ENCODE peak calls at places on chromosomes 2 and 18, in five cellular contexts. F, P, R, E and T are unnamed samples.
A peak's percentile ranks its signal among the peaks of the same experiment; 100 is the strongest.

GRCh38 chr2:164542584-164543021 is 78.7 kb downstream of the GRB14 start:
- DNase-seq in P (peak; percentile 15), E (no peak), F (no peak), R (no peak), T (peak; percentile 70)

GRCh38 chr2:216195565-216195978 is 86.4 kb downstream of the XRCC5 start:
- DNase-seq in P (peak; percentile 94), R (no peak), F (no peak), E (no peak), T (peak; percentile 70)

GRCh38 chr2:32064021-32064678 is 794 bp downstream of the SPAST start:
- DNase-seq in F (no peak), E (no peak), P (no peak), R (no peak), T (peak; percentile 35)

GRCh38 chr2:235642446-235643107 is 148.7 kb downstream of the AGAP1 start:
- DNase-seq in F (no peak), E (no peak), R (no peak), P (peak; percentile 82), T (peak; percentile 22)

GRCh38 chr2:64391459-64391858 is 62.5 kb upstream of the LGALSL start:
- DNase-seq in E (no peak), F (no peak), R (no peak), P (no peak), T (no peak)

GRCh38 chr2:121362776-121363175 is 77.8 kb upstream of the TFCP2L1 start:
- DNase-seq in R (no peak), P (no peak), E (no peak), F (no peak), T (no peak)

GRCh38 chr2:172813314-172813888 is 77.8 kb downstream of the RAPGEF4 start:
- DNase-seq in E (no peak), R (no peak), F (no peak), P (peak; percentile 50), T (peak; percentile 60)

GRCh38 chr2:76640905-76641304 is 881.3 kb downstream of the LRRTM4 start:
- DNase-seq in P (no peak), R (no peak), E (no peak), F (no peak), T (no peak)

GRCh38 chr2:124325667-124326425 is 300.8 kb downstream of the CNTNAP5 start:
- DNase-seq in F (no peak), R (no peak), P (no peak), E (no peak), T (no peak)

GRCh38 chr2:232951891-232952290 is 61.2 kb downstream of the NGEF start:
- DNase-seq in P (no peak), R (no peak), E (no peak), F (no peak), T (no peak)

GRCh38 chr2:56287508-56287907 is 103.7 kb downstream of the CCDC85A start:
- DNase-seq in R (no peak), E (no peak), F (no peak), P (no peak), T (peak; percentile 24)

GRCh38 chr18:13868501-13869271 is 44.7 kb downstream of the MC5R start:
- DNase-seq in P (no peak), R (peak; percentile 6), F (peak; percentile 43), E (no peak), T (no peak)

GRCh38 chr18:76875390-76876330 is 53.3 kb downstream of the ZNF236 start:
- DNase-seq in E (peak; percentile 25), P (peak; percentile 43), R (peak; percentile 56), F (peak; percentile 73), T (peak; percentile 45)

GRCh38 chr2:196182439-196183171 is 11.2 kb upstream of the STK17B start:
- DNase-seq in E (no peak), F (no peak), R (no peak), P (no peak), T (no peak)

GRCh38 chr18:35460719-35461118 is 37.0 kb downstream of the INO80C start:
- DNase-seq in F (no peak), P (peak; percentile 75), R (no peak), E (no peak), T (peak; percentile 64)

GRCh38 chr2:160630801-160631590 is 137.4 kb upstream of the RBMS1 start:
- DNase-seq in F (no peak), E (no peak), P (peak; percentile 9), R (no peak), T (no peak)

GRCh38 chr18:48543228-48543627 is 4.4 kb downstream of the CTIF start:
- DNase-seq in F (peak; percentile 36), R (no peak), P (no peak), E (no peak), T (no peak)

GRCh38 chr2:233353769-233354499 is at the start of gene DGKD:
- DNase-seq in R (peak; percentile 72), F (peak; percentile 87), P (no peak), E (no peak), T (peak; percentile 86)

GRCh38 chr2:240764605-240765004 is 55.4 kb downstream of the KIF1A start:
- DNase-seq in R (no peak), F (no peak), P (no peak), E (no peak), T (no peak)

GRCh38 chr2:57160976-57161375 is 885.6 kb upstream of the VRK2 start:
- DNase-seq in E (no peak), R (no peak), F (no peak), P (no peak), T (peak; percentile 36)

GRCh38 chr2:85655961-85656403 is 12.0 kb downstream of the SFTPB start:
- DNase-seq in P (peak; percentile 65), F (no peak), E (no peak), R (no peak), T (peak; percentile 58)

GRCh38 chr2:120026890-120027289 is 14.0 kb downstream of the EPB41L5 start:
- DNase-seq in F (no peak), E (no peak), P (no peak), R (no peak), T (no peak)

GRCh38 chr2:109521751-109522374 is 91.9 kb downstream of the SEPTIN10 start:
- DNase-seq in F (no peak), E (no peak), R (no peak), P (no peak), T (no peak)

GRCh38 chr2:128640847-128641360 is 322.2 kb upstream of the HS6ST1 start:
- DNase-seq in F (no peak), P (no peak), E (no peak), R (no peak), T (no peak)

GRCh38 chr2:75632091-75632704 is 14.4 kb upstream of the MRPL19 start:
- DNase-seq in F (no peak), P (no peak), E (no peak), R (no peak), T (peak; percentile 51)

GRCh38 chr18:12726774-12727550 is 24.1 kb downstream of the PSMG2 start:
- DNase-seq in R (peak; percentile 76), P (peak; percentile 74), F (peak; percentile 84), E (peak; percentile 65), T (peak; percentile 87)

GRCh38 chr2:144511222-144511855 is 8.6 kb downstream of the ZEB2 start:
- DNase-seq in P (no peak), E (no peak), F (no peak), R (no peak), T (no peak)
- H3K4me3 ChIP-seq in P (peak overlapping the region; percentile 9), E (peak overlapping the region; percentile 8), F (peak overlapping the region; percentile 29), R (peak overlapping the region; percentile 24), T (peak overlapping the region; percentile 86)

GRCh38 chr18:59502222-59502898 is 143.3 kb upstream of the LMAN1 start:
- DNase-seq in P (peak; percentile 94), F (no peak), E (no peak), R (no peak), T (peak; percentile 94)
- H3K9ac ChIP-seq in P (peak overlapping the region; percentile 67), F (no peak overlapping the region), E (no peak overlapping the region), R (no peak overlapping the region), T (peak overlapping the region; percentile 39)

GRCh38 chr2:96140941-96141623 is 2.8 kb upstream of the ASTL start:
- DNase-seq in E (no peak), R (no peak), F (no peak), P (no peak), T (no peak)

GRCh38 chr2:96143231-96143847 is 1.9 kb downstream of the DUSP2 start:
- DNase-seq in R (no peak), E (no peak), P (no peak), F (no peak), T (no peak)

GRCh38 chr2:96143848-96144480 is 1.3 kb downstream of the DUSP2 start:
- DNase-seq in F (peak; percentile 54), E (no peak), R (no peak), P (no peak), T (no peak)

GRCh38 chr2:96144481-96145027 is 686 bp downstream of the DUSP2 start:
- DNase-seq in E (no peak), P (no peak), R (no peak), F (no peak), T (no peak)

GRCh38 chr2:96142217-96143113 is 2.8 kb downstream of the DUSP2 start:
- DNase-seq in P (no peak), F (no peak), R (no peak), E (no peak), T (no peak)
- H3K4me3 ChIP-seq in P (no peak overlapping the region), F (no peak overlapping the region), R (no peak overlapping the region), E (no peak overlapping the region), T (no peak overlapping the region)

DNA sequence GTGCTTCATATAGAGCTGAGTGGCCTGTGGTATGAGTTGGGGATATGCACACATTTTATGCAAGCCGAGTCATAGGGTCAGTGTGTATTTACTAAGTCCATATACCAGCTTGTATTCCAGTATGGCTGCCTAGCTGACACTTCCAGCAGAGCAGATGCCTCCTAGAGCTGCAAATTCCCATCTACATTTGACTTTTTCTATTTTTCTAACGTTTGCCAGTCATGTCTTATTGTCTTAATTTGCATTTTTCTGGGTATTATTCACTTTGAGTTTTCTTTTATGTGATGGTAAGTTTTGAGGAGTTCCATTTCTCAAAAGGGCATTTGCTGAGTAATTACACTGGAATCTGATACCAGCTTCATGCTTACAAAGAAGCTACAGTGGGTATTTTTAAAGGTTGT is 334.5 kb upstream of the CDH2 start:
- DNase-seq in F (no peak), R (no peak), E (no peak), P (peak; percentile 2), T (peak; percentile 51)
- H3K9ac ChIP-seq in F (no peak overlapping the region), R (no peak overlapping the region), E (no peak overlapping the region), P (no peak overlapping the region), T (no peak overlapping the region)

GRCh38 chr2:223947711-223948205 is 2.6 kb upstream of the WDFY1 start:
- DNase-seq in E (no peak), R (peak; percentile 31), F (peak; percentile 55), P (no peak), T (no peak)
- H3K4me3 ChIP-seq in E (no peak overlapping the region), R (no peak overlapping the region), F (no peak overlapping the region), P (no peak overlapping the region), T (no peak overlapping the region)

GRCh38 chr2:88838165-88838635 is 146.7 kb downstream of the RPIA start:
- DNase-seq in P (no peak), F (no peak), E (no peak), R (no peak), T (no peak)
- H3K9ac ChIP-seq in P (no peak overlapping the region), F (no peak overlapping the region), E (no peak overlapping the region), R (no peak overlapping the region), T (no peak overlapping the region)

GRCh38 chr18:62925031-62925688 is 209.8 kb downstream of the PHLPP1 start:
- DNase-seq in E (no peak), F (no peak), R (no peak), P (peak; percentile 29), T (peak; percentile 34)
- H3K4me3 ChIP-seq in E (no peak overlapping the region), F (no peak overlapping the region), R (no peak overlapping the region), P (no peak overlapping the region), T (no peak overlapping the region)